ENCODE peak calls at places on chromosomes 6 and 20, in four cellular contexts. T is GM12892, C is SK-N-SH, O is GM12878. I is an unnamed sample.

GRCh38 chr6:56875523-56875922 is 79.4 kb upstream of the BEND6 start:
- DNase-seq in T (no peak), C (no peak), O (no peak), I (no peak)

GRCh38 chr6:108260126-108260808 is 573 bp downstream of the SNX3 start:
- DNase-seq in T (peak; percentile 24), O (peak; percentile 25), C (no peak), I (peak; percentile 16)

GRCh38 chr6:18141805-18142590 is 12.9 kb downstream of the TPMT start:
- DNase-seq in T (no peak), O (no peak), C (no peak), I (no peak)

GRCh38 chr20:47334022-47334551 is 22.4 kb downstream of the ZMYND8 start:
- DNase-seq in T (no peak), C (no peak), O (no peak), I (no peak)

GRCh38 chr6:40473026-40473425 is 114.1 kb downstream of the LRFN2 start:
- DNase-seq in T (no peak), C (no peak), O (no peak), I (no peak)

GRCh38 chr20:36950432-36951197 is 893 bp downstream of the SAMHD1 start:
- DNase-seq in T (no peak), C (no peak), O (no peak), I (no peak)

GRCh38 chr6:135250751-135251356 is 69.7 kb downstream of the MYB start:
- DNase-seq in T (no peak), O (no peak), C (no peak), I (no peak)

GRCh38 chr6:2845880-2846208 is 4.2 kb upstream of the SERPINB1 start:
- DNase-seq in O (no peak), C (no peak), T (no peak), I (no peak)

GRCh38 chr20:17473662-17474061 is 57.5 kb downstream of the BFSP1 start:
- DNase-seq in T (no peak), O (no peak), C (peak; percentile 45), I (no peak)

GRCh38 chr6:33070909-33071308 is 2.5 kb downstream of the HLA-DPA1 start:
- DNase-seq in T (no peak), O (no peak), C (no peak), I (no peak)

GRCh38 chr6:131758920-131759319 is 48.1 kb upstream of the CTAGE9 start:
- DNase-seq in T (no peak), C (no peak), O (no peak), I (no peak)

DNA sequence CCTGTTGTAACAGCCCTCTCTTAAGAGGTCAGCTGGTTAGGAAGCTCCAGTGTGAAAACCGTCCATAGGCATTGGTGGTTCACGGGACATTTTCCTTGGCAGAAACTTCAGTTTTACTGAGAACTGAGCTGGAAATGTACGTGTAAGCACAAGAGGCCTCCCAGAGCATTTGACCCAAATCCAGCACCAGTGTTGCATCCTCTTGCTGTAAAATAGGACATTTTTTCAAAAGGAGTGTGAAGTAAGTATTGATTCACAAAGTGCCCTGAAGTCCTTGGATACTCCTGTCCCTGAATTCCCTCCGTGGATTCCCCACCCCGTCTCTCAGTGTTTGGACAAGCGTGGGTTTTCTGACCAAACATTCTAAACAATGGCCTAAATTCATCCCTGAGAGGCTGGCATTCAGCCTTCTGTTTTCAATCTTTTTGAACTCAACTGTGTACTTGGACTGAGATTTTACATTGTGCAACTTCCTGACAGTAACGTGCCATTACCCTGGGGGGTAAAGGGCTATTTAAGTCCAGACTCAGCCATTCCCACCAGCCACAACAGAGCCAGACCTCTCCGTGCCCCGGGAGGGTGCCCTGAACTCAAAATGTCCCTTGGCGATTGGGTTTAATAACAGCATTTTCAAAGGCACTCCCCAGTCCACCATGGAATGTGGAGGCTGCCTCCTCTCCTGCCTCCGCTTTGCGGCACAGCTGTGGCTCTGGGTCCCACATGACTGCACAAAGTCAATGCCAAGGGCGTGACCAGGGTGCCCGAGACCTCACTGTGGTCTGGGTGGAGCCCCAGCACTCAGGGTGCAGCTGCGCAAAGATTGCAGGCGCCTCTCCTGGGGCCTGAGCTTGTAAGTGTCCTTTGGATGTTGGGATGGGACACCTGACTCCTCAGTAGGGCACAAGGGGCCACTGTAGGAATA is 92.7 kb upstream of the AFDN start:
- DNase-seq in O (no peak), C (no peak), T (no peak), I (no peak)
- TF ChIP-seq POLR2AphosphoS5 in O (no peak), C (no peak), T (no peak), I (no peak)

GRCh38 chr20:38729767-38730166 is 5.5 kb downstream of the SLC32A1 start:
- DNase-seq in T (no peak), O (no peak), C (no peak), I (no peak)

GRCh38 chr20:38732981-38733380 is 8.7 kb downstream of the SLC32A1 start:
- DNase-seq in T (no peak), O (no peak), C (no peak), I (no peak)

GRCh38 chr20:38731738-38732113 is 7.4 kb downstream of the SLC32A1 start:
- DNase-seq in O (no peak), T (no peak), C (peak; percentile 32), I (no peak)

GRCh38 chr20:38730167-38730988 is 6.1 kb downstream of the SLC32A1 start:
- DNase-seq in O (no peak), C (no peak), T (no peak), I (peak; percentile 22)

GRCh38 chr20:38730989-38731737 is 6.9 kb downstream of the SLC32A1 start:
- DNase-seq in T (peak; percentile 72), C (peak; percentile 90), O (no peak), I (peak; percentile 73)
- TF ChIP-seq TAF1 in T (no peak), C (no peak), O (no peak), I (no peak)

GRCh38 chr6:159852877-159853276 is 37.9 kb upstream of the MAS1 start:
- DNase-seq in O (no peak), C (no peak), T (no peak), I (no peak)

GRCh38 chr6:159858259-159858658 is 32.5 kb upstream of the MAS1 start:
- DNase-seq in T (no peak), C (no peak), O (no peak), I (no peak)

DNA sequence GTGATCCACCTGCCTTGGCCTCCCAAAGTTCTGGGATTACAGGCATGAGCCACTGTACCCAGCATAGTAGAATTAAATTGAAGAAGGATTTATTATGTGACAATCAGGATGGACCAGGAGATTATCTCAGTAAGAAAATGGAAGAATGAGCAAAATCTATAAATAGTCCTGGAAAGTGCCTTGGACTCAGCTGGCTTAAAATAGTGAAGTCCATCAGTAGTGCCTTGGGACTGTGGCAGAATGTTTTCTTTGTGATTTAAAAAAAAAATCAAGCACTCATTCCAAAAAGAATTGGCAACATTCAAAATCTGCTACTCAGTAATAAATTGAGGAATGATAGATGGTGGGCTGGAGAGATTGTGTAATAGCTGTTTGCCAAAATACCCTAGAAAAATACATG is 37.1 kb upstream of the MAS1 start:
- DNase-seq in T (no peak), O (no peak), C (no peak), I (no peak)
- TF ChIP-seq POLR2AphosphoS5 in T (no peak), O (no peak), C (no peak), I (no peak)

GRCh38 chr6:129598244-129599187 is 111.5 kb downstream of the ARHGAP18 start:
- DNase-seq in O (peak; percentile 76), T (no peak), C (peak; percentile 21), I (no peak)

GRCh38 chr6:129601323-129601722 is 108.7 kb downstream of the ARHGAP18 start:
- DNase-seq in C (no peak), T (no peak), O (no peak), I (no peak)

GRCh38 chr6:129603731-129604130 is 106.2 kb downstream of the ARHGAP18 start:
- DNase-seq in O (no peak), T (no peak), C (no peak), I (no peak)

GRCh38 chr6:129597023-129597713 is 112.8 kb downstream of the ARHGAP18 start:
- DNase-seq in C (no peak), T (no peak), O (no peak), I (no peak)

GRCh38 chr6:129599467-129599866 is 110.5 kb downstream of the ARHGAP18 start:
- DNase-seq in T (no peak), O (no peak), C (no peak), I (no peak)
- TF ChIP-seq TAF1 in T (no peak), O (no peak), C (no peak), I (no peak)

DNA sequence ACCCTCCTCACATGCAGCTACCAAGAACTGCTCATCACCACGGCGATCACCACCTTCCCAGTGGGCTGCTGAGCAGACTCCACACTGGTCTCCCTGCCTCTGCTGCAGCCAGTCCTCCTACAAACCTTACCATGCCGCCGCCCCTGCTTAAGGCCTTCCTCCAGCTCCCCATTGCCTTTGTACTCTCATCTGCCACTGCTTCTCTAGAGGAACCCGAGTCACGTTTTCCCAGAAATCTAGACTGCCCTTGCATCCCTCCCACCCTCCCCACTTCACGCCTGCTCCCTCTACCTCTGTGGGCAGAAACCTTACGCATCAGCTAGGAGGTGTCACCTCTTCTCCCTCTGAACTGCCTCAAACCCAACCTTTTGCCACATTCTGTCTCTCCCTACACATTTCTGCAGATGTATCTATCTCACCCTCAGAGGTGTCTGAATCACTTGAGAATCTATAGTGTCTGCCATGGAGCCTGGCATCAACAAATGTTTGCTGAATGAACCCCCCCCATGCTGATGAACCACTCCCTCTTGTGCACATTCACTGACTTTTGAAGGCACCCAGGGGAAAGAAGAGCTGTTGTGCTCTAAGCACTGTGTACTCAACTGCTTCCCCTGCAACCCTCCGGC is 4.3 kb downstream of the E2F1 start:
- DNase-seq in T (no peak), C (no peak), O (no peak), I (no peak)
- TF ChIP-seq POLR2AphosphoS5 in T (no peak), C (no peak), O (no peak), I (no peak)

I was measured in GM12891.